ENCODE peak calls at places on chromosomes 3 and 15, in nine cellular contexts. W is stimulated activated CD4-positive, alpha-beta T cell treated with anti-CD3 and anti-CD28 coated beads, Interleukin-4, amount 100 ng/mL, for 48 hours; Z is H4; P is H1; T is NCI-H748 treated with DMSO at 0.1 percent for 48 hours; C is GM12864; D is activated CD4-positive, alpha-beta memory T cell treated with anti-CD3 and anti-CD28 coated beads, Interleukin-2, amount 10 ng/mL, durations not matched to agents 7 days and 5 days; O is OCI-M1; U is naive thymus-derived CD4-positive, alpha-beta T cell. M is an unnamed sample.

GRCh38 chr3:125110016-125110875 is 54.4 kb upstream of the HEG1 start:
- DNase-seq in W (peak), Z (peak), P (peak), T (no peak), C (no peak), D (no peak), O (peak), U (no peak), M (no peak)

GRCh38 chr3:129855454-129856419 is 37.8 kb downstream of the TMCC1 start:
- DNase-seq in W (no peak), Z (peak), P (no peak), T (no peak), C (no peak), D (no peak), O (peak), U (no peak), M (no peak)

GRCh38 chr3:188331166-188331565 is 177.2 kb downstream of the LPP start:
- DNase-seq in W (no peak), Z (no peak), P (no peak), T (no peak), C (no peak), D (no peak), O (no peak), U (no peak), M (no peak)

GRCh38 chr15:63473999-63474809 is 30.2 kb upstream of the USP3 start:
- DNase-seq in W (peak), Z (peak), P (peak), T (no peak), C (peak), D (peak), O (no peak), U (peak), M (peak)

GRCh38 chr3:33377931-33378330 is 62.3 kb downstream of the UBP1 start:
- DNase-seq in W (no peak), Z (no peak), P (no peak), T (no peak), C (no peak), D (no peak), O (no peak), U (no peak), M (no peak)

GRCh38 chr15:47548189-47548588 is 169.1 kb upstream of the SEMA6D start:
- DNase-seq in W (no peak), Z (no peak), P (no peak), T (no peak), C (no peak), D (no peak), O (no peak), U (no peak), M (no peak)

GRCh38 chr3:126130081-126130855 is 46.3 kb upstream of the SLC41A3 start:
- DNase-seq in W (no peak), Z (no peak), P (peak), T (no peak), C (no peak), D (no peak), O (no peak), U (no peak), M (peak)

GRCh38 chr3:109224333-109224732 is 87.8 kb downstream of the C3orf85 start:
- DNase-seq in W (no peak), Z (peak), P (peak), T (no peak), C (no peak), D (no peak), O (peak), U (no peak), M (peak)

GRCh38 chr15:85772668-85773067 is 22.1 kb downstream of the KLHL25 start:
- DNase-seq in W (no peak), Z (no peak), P (no peak), T (no peak), C (no peak), D (no peak), O (no peak), U (no peak), M (peak)

GRCh38 chr3:187902041-187902471 is 156.8 kb upstream of the BCL6 start:
- DNase-seq in W (no peak), Z (no peak), P (no peak), T (no peak), C (no peak), D (no peak), O (no peak), U (no peak), M (no peak)

GRCh38 chr3:133188996-133189395 is 150.8 kb downstream of the TMEM108 start:
- DNase-seq in W (no peak), Z (no peak), P (no peak), T (peak), C (no peak), D (no peak), O (no peak), U (no peak), M (no peak)

GRCh38 chr3:43632269-43632733 is 10.5 kb upstream of the ANO10 start:
- DNase-seq in W (no peak), Z (peak), P (no peak), T (no peak), C (no peak), D (no peak), O (no peak), U (no peak), M (no peak)

GRCh38 chr15:26394801-26395200 is 378.1 kb downstream of the GABRB3 start:
- DNase-seq in W (no peak), Z (no peak), P (no peak), T (no peak), C (no peak), D (no peak), O (no peak), U (no peak), M (no peak)

GRCh38 chr15:71128939-71129562 is 13.8 kb downstream of the THSD4 start:
- DNase-seq in W (no peak), Z (no peak), P (no peak), T (no peak), C (no peak), D (no peak), O (no peak), U (no peak), M (no peak)

GRCh38 chr15:44243146-44243545 is 45.4 kb upstream of the GOLM2 start:
- DNase-seq in W (no peak), Z (no peak), P (no peak), T (no peak), C (no peak), D (no peak), O (no peak), U (no peak), M (no peak)

GRCh38 chr3:89260721-89261120 is 153.3 kb downstream of the EPHA3 start:
- DNase-seq in W (no peak), Z (no peak), P (no peak), T (no peak), C (no peak), D (no peak), O (no peak), U (no peak), M (no peak)

GRCh38 chr15:40852529-40852928 is 8.7 kb downstream of the SPINT1 start:
- DNase-seq in W (no peak), Z (no peak), P (no peak), T (peak), C (no peak), D (no peak), O (no peak), U (no peak), M (no peak)

GRCh38 chr3:187737401-187738088 is 7.7 kb downstream of the BCL6 start:
- DNase-seq in W (no peak), Z (no peak), P (peak), T (no peak), C (no peak), D (peak), O (peak), U (peak), M (peak)

GRCh38 chr3:13714251-13714916 is 165.5 kb downstream of the FBLN2 start:
- DNase-seq in W (no peak), Z (peak), P (no peak), T (no peak), C (no peak), D (no peak), O (no peak), U (no peak), M (peak)

GRCh38 chr3:192851821-192852352 is 65.8 kb downstream of the MB21D2 start:
- DNase-seq in W (no peak), Z (peak), P (no peak), T (peak), C (no peak), D (no peak), O (peak), U (no peak), M (peak)

GRCh38 chr15:70111203-70112017 is 13.7 kb upstream of the TLE3 start:
- DNase-seq in W (no peak), Z (peak), P (peak), T (no peak), C (no peak), D (no peak), O (peak), U (no peak), M (peak)

GRCh38 chr15:67024998-67025368 is 40.4 kb upstream of the SMAD3 start:
- DNase-seq in W (no peak), Z (no peak), P (no peak), T (no peak), C (no peak), D (no peak), O (no peak), U (no peak), M (no peak)

GRCh38 chr3:18079739-18080138 is 337.3 kb upstream of the TBC1D5 start:
- DNase-seq in W (no peak), Z (no peak), P (no peak), T (no peak), C (no peak), D (no peak), O (peak), U (no peak), M (no peak)

GRCh38 chr15:98878172-98878571 is 129.4 kb downstream of the PGPEP1L start:
- DNase-seq in W (no peak), Z (no peak), P (no peak), T (no peak), C (no peak), D (no peak), O (no peak), U (no peak), M (no peak)

M was measured in stomach.